ENCODE peak calls at places on chromosomes 11 and 22, in four cellular contexts. N is ovary, T is heart left ventricle, Z is A549. L is an unnamed sample.
A peak's percentile ranks its signal among the peaks of the same experiment; 100 is the strongest.

GRCh38 chr11:102332611-102332994 is 14.4 kb upstream of the BIRC2 start:
- DNase-seq in N (no peak), T (no peak), Z (no peak), L (no peak)

GRCh38 chr11:33065445-33066178 is 26.2 kb downstream of the TCP11L1 start:
- DNase-seq in N (peak; percentile 69), T (peak; percentile 58), Z (peak; percentile 56), L (peak; percentile 63)

GRCh38 chr11:131925829-131926228 is 555.4 kb downstream of the NTM start:
- DNase-seq in N (no peak), T (no peak), Z (no peak), L (no peak)

GRCh38 chr11:126339073-126339865 is 16.2 kb upstream of the ST3GAL4 start:
- DNase-seq in N (no peak), T (no peak), Z (no peak), L (no peak)

GRCh38 chr11:1105183-1105565 is 30.5 kb downstream of the MUC2 start:
- DNase-seq in N (no peak), T (no peak), Z (no peak), L (no peak)

GRCh38 chr11:1761110-1761856 is 2.4 kb downstream of the CTSD start:
- DNase-seq in N (no peak), T (no peak), Z (no peak), L (peak; percentile 65)

GRCh38 chr11:30120045-30120589 is 103.3 kb upstream of the KCNA4 start:
- DNase-seq in N (no peak), T (no peak), Z (no peak), L (no peak)

GRCh38 chr11:76807206-76807875 is 24.2 kb downstream of the TSKU start:
- DNase-seq in N (peak; percentile 86), T (peak; percentile 90), Z (peak; percentile 76), L (peak; percentile 94)

GRCh38 chr11:554824-555499 is 5.6 kb downstream of the LMNTD2 start:
- DNase-seq in N (no peak), T (peak; percentile 59), Z (peak; percentile 69), L (no peak)

GRCh38 chr11:84691830-84692229 is 935.3 kb downstream of the DLG2 start:
- DNase-seq in N (no peak), T (no peak), Z (no peak), L (no peak)

GRCh38 chr22:16975155-16975885 is 32.7 kb downstream of the GAB4 start:
- DNase-seq in N (no peak), T (no peak), Z (no peak), L (no peak)

GRCh38 chr11:93494341-93494740 is 48.9 kb downstream of the SMCO4 start:
- DNase-seq in N (no peak), T (no peak), Z (no peak), L (no peak)

GRCh38 chr11:1194977-1195689 is 27.7 kb upstream of the MUC5B start:
- DNase-seq in N (peak; percentile 8), T (peak; percentile 14), Z (no peak), L (peak; percentile 6)

GRCh38 chr11:116173946-116174911 is 598.6 kb downstream of the BUD13 start:
- DNase-seq in N (no peak), T (no peak), Z (no peak), L (no peak)

GRCh38 chr11:110519816-110520215 is 90.1 kb downstream of the FDX1 start:
- DNase-seq in N (no peak), T (no peak), Z (no peak), L (no peak)

GRCh38 chr11:119664063-119664572 is 64.9 kb downstream of the NECTIN1 start:
- DNase-seq in N (no peak), T (no peak), Z (no peak), L (no peak)

GRCh38 chr11:19027829-19028595 is 32.5 kb downstream of the MRGPRX2 start:
- DNase-seq in N (no peak), T (no peak), Z (peak; percentile 15), L (peak; percentile 74)

GRCh38 chr11:197741-198235 is 4.9 kb downstream of the SCGB1C1 start:
- DNase-seq in N (peak; percentile 18), T (peak; percentile 17), Z (no peak), L (no peak)

GRCh38 chr22:28773461-28773867 is 969 bp downstream of the CCDC117 start:
- DNase-seq in N (no peak), T (no peak), Z (peak; percentile 8), L (no peak)

GRCh38 chr11:120652705-120653335 is 141.3 kb downstream of the GRIK4 start:
- DNase-seq in N (no peak), T (no peak), Z (no peak), L (no peak)

GRCh38 chr22:45302751-45303150 is 7.0 kb upstream of the FAM118A start:
- DNase-seq in N (no peak), T (no peak), Z (no peak), L (no peak)

GRCh38 chr22:47544696-47545095 is 782.2 kb downstream of the TBC1D22A start:
- DNase-seq in N (no peak), T (no peak), Z (no peak), L (no peak)

GRCh38 chr11:5303643-5304042 is 1.9 kb upstream of the OR51B4 start:
- DNase-seq in N (no peak), T (no peak), Z (no peak), L (no peak)

GRCh38 chr11:11011617-11012016 is 153.8 kb upstream of the ZBED5 start:
- DNase-seq in N (no peak), T (no peak), Z (no peak), L (no peak)

GRCh38 chr11:11016123-11016522 is 158.3 kb upstream of the ZBED5 start:
- DNase-seq in N (no peak), T (no peak), Z (no peak), L (no peak)

GRCh38 chr11:11010624-11011127 is 152.8 kb upstream of the ZBED5 start:
- DNase-seq in N (no peak), T (peak; percentile 46), Z (peak; percentile 40), L (peak; percentile 24)
- TF ChIP-seq CTCF in N (no peak), T (peak; percentile 45), Z (peak; percentile 36), L (no peak)

GRCh38 chr22:19119949-19120348 is 2.3 kb downstream of the DGCR2 start:
- DNase-seq in N (no peak), T (no peak), Z (no peak), L (no peak)

GRCh38 chr22:19122752-19123492 is 710 bp upstream of the DGCR2 start:
- DNase-seq in N (no peak), T (no peak), Z (peak; percentile 3), L (peak; percentile 72)

GRCh38 chr22:19122143-19122751 is at the start of gene DGCR2:
- DNase-seq in N (peak; percentile 97), T (peak; percentile 97), Z (peak; percentile 87), L (peak; percentile 97)

GRCh38 chr22:19121631-19122142 is 525 bp downstream of the DGCR2 start:
- DNase-seq in N (peak; percentile 63), T (peak; percentile 54), Z (peak; percentile 15), L (peak; percentile 78)

DNA sequence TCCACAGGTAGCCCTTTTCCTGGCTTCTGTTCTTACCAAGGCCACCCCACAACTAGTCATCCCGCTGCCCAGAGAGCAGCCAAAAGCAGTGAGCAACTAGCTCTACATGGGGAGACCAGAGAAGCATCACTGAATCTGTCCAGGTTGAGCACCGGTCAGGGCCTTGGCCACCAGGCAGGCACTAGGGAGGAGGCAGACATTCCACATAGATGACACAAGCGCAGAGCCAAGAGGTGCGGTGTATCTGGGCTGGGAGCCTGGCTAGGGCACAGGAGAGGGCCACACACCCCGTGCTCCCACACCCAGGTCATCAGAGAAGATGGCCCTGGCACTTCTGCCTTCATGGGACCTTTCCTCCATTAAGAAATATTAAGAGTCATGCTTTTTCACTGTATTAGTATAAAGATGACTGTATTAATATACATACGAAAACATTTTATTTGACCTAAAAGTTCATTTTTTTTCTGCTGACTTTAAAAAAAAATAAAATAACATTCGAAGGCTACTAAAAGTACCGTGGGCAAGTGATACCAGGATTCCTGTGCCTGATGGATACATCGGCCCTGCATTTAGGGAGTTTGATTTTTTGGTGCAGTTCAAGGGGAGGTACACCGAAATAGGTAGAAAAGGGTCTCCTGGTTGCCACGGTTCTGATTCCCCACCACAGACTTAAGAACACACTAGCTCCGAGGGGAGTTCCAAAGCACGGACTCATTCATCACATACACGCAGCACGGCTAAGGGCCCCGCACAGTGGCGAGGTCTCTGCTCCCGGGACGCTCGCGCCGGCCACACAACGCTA is 1.2 kb downstream of the DGCR2 start:
- DNase-seq in N (peak; percentile 31), T (no peak), Z (peak; percentile 64), L (peak; percentile 87)
- TF ChIP-seq POLR2A in N (no peak), T (no peak), Z (no peak), L (peak; percentile 31)

DNA sequence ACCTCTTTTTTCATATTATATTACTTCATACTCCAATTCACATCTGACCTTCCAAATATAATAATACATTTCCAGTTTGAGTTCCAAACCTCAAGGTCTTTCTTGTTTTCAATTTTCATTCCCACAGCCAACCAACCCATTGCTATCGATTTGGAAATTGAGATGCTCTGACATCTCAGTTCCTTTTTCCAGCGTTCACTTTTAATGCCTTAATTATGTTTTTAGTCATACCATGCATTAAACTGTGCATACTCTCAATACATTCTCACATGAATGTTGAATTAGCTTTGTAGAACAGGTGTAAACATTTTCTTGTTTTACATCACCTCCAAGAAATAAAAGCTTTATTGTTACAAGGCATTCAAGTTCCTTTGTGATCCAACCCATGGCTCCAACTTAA is 294.2 kb upstream of the ANO3 start:
- DNase-seq in N (no peak), T (no peak), Z (no peak), L (no peak)
- H3K4me3 ChIP-seq in N (no peak overlapping the region), T (no peak overlapping the region), Z (no peak overlapping the region), L (no peak overlapping the region)

DNA sequence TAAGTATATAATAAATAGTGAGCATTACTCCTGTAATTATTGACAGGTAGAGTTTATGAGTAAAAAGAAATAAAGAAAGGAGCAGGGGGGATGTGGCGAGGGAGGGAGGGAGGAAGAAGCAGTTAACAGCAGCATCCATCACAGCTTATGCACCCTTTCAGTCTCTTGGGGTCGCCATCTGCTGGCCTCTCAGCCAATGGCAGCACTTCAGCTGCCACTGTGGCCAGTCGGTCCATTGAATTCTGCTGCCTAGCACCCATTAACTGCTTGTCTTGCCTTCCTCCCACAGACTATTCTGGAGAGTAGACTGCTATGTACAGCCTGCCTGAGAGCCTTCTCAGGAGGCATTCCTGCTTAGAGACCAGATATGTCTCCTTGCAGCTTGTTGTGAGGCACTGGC is 388.3 kb downstream of the TENM4 start:
- DNase-seq in N (no peak), T (no peak), Z (no peak), L (no peak)
- TF ChIP-seq CTCF in N (no peak), T (peak; percentile 24), Z (no peak), L (no peak)

GRCh38 chr11:12076840-12077534 is 33.4 kb upstream of the MICAL2 start:
- DNase-seq in N (no peak), T (no peak), Z (peak; percentile 53), L (no peak)
- TF ChIP-seq POLR2A in N (no peak), T (no peak), Z (no peak), L (no peak)

GRCh38 chr11:105046898-105047579 is 1.9 kb upstream of the CARD16 start:
- DNase-seq in N (peak; percentile 27), T (no peak), Z (peak; percentile 48), L (no peak)

GRCh38 chr11:105045897-105046296 is 762 bp upstream of the CARD16 start:
- DNase-seq in N (no peak), T (no peak), Z (no peak), L (no peak)

GRCh38 chr11:105040703-105041102 is 4.4 kb downstream of the CARD16 start:
- DNase-seq in N (no peak), T (no peak), Z (no peak), L (no peak)

GRCh38 chr11:105042178-105042577 is 3.0 kb downstream of the CARD16 start:
- DNase-seq in N (no peak), T (no peak), Z (no peak), L (no peak)
- H3K4me3 ChIP-seq in N (no peak overlapping the region), T (no peak overlapping the region), Z (no peak overlapping the region), L (no peak overlapping the region)